ENCODE peak calls at places on chromosomes 11 and 22, in eight cellular contexts. X is RCC 7860; N is amniotic stem cell; C is AG04449; V is dorsolateral prefrontal cortex; Q is stimulated activated naive CD4-positive, alpha-beta T cell; T is CD4-positive, alpha-beta T cell; Y is NCI-H345. G is an unnamed sample.
A peak's percentile ranks its signal among the peaks of the same experiment; 100 is the strongest.

GRCh38 chr22:17845790-17846189 is 71.5 kb upstream of the BID start:
- DNase-seq in X (no peak), N (no peak), C (no peak), V (no peak), Q (no peak), T (no peak), Y (no peak), G (no peak)

GRCh38 chr11:119320593-119321524 is 3.9 kb upstream of the MCAM start:
- DNase-seq in X (no peak), N (no peak), C (no peak), V (peak; percentile 74), Q (no peak), T (no peak), Y (no peak), G (no peak)

GRCh38 chr11:116226731-116227130 is 546.1 kb downstream of the BUD13 start:
- DNase-seq in X (no peak), N (no peak), C (no peak), V (no peak), Q (no peak), T (no peak), Y (no peak), G (no peak)

GRCh38 chr22:22811016-22812009 is 76.3 kb upstream of the IGLL5 start:
- DNase-seq in X (no peak), N (no peak), C (no peak), V (no peak), Q (no peak), T (no peak), Y (no peak), G (no peak)

GRCh38 chr11:101797335-101797734 is 117.5 kb upstream of the CEP126 start:
- DNase-seq in X (no peak), N (no peak), C (no peak), V (no peak), Q (no peak), T (no peak), Y (no peak), G (no peak)

GRCh38 chr11:109696191-109696897 is 274.4 kb downstream of the C11orf87 start:
- DNase-seq in X (no peak), N (no peak), C (no peak), V (no peak), Q (no peak), T (no peak), Y (no peak), G (no peak)

GRCh38 chr11:121929581-121929980 is 186.4 kb downstream of the BLID start:
- DNase-seq in X (no peak), N (no peak), C (no peak), V (peak; percentile 55), Q (no peak), T (no peak), Y (peak; percentile 29), G (peak; percentile 0)

GRCh38 chr22:46734830-46735453 is 3.1 kb downstream of the CERK start:
- DNase-seq in X (no peak), N (no peak), C (no peak), V (no peak), Q (peak; percentile 40), T (peak; percentile 67), Y (peak; percentile 46), G (no peak)

GRCh38 chr11:44774131-44774530 is 47.4 kb downstream of the TSPAN18 start:
- DNase-seq in X (no peak), N (no peak), C (no peak), V (no peak), Q (no peak), T (no peak), Y (no peak), G (peak; percentile 92)

GRCh38 chr11:111729441-111729840 is 36.7 kb downstream of the PPP2R1B start:
- DNase-seq in X (no peak), N (no peak), C (no peak), V (peak; percentile 40), Q (no peak), T (no peak), Y (peak; percentile 30), G (no peak)

GRCh38 chr11:112221263-112221835 is 4.9 kb upstream of the PTS start:
- DNase-seq in X (no peak), N (no peak), C (no peak), V (no peak), Q (no peak), T (no peak), Y (no peak), G (no peak)

GRCh38 chr11:86418929-86419328 is 44.2 kb downstream of the CCDC81 start:
- DNase-seq in X (no peak), N (no peak), C (no peak), V (no peak), Q (no peak), T (no peak), Y (no peak), G (peak; percentile 80)

GRCh38 chr11:12771875-12772274 is 97.7 kb downstream of the TEAD1 start:
- DNase-seq in X (no peak), N (no peak), C (no peak), V (no peak), Q (no peak), T (no peak), Y (no peak), G (no peak)

GRCh38 chr22:40519284-40519947 is 117.1 kb downstream of the MRTFA start:
- DNase-seq in X (no peak), N (no peak), C (no peak), V (no peak), Q (no peak), T (no peak), Y (no peak), G (no peak)

GRCh38 chr22:25659413-25659812 is 82.6 kb upstream of the MYO18B start:
- DNase-seq in X (no peak), N (no peak), C (no peak), V (no peak), Q (no peak), T (no peak), Y (no peak), G (no peak)

GRCh38 chr22:35914665-35915476 is 113.8 kb downstream of the RBFOX2 start:
- DNase-seq in X (peak; percentile 61), N (peak; percentile 86), C (no peak), V (peak; percentile 58), Q (no peak), T (no peak), Y (peak; percentile 60), G (peak; percentile 99)

GRCh38 chr11:109059402-109059801 is 362.6 kb upstream of the C11orf87 start:
- DNase-seq in X (no peak), N (no peak), C (no peak), V (no peak), Q (no peak), T (no peak), Y (no peak), G (no peak)

GRCh38 chr11:66286699-66287098 is 2.2 kb downstream of the YIF1A start:
- DNase-seq in X (no peak), N (no peak), C (no peak), V (no peak), Q (no peak), T (no peak), Y (no peak), G (no peak)

GRCh38 chr11:116930177-116930576 is 92.8 kb upstream of the APOA1 start:
- DNase-seq in X (no peak), N (no peak), C (no peak), V (no peak), Q (no peak), T (peak; percentile 25), Y (no peak), G (no peak)

GRCh38 chr22:40220316-40221054 is 42.8 kb downstream of the TNRC6B start:
- DNase-seq in X (no peak), N (no peak), C (no peak), V (no peak), Q (no peak), T (no peak), Y (no peak), G (no peak)

GRCh38 chr22:36743591-36744412 is 32.1 kb downstream of the IFT27 start:
- DNase-seq in X (no peak), N (no peak), C (no peak), V (peak; percentile 39), Q (no peak), T (no peak), Y (no peak), G (no peak)

GRCh38 chr11:134856371-134856971 is 444.4 kb upstream of the B3GAT1 start:
- DNase-seq in X (no peak), N (no peak), C (no peak), V (no peak), Q (no peak), T (no peak), Y (no peak), G (no peak)

GRCh38 chr11:119295178-119295577 is 21.8 kb downstream of the MCAM start:
- DNase-seq in X (no peak), N (no peak), C (no peak), V (no peak), Q (no peak), T (no peak), Y (no peak), G (no peak)

GRCh38 chr11:924406-925157 is 1.1 kb upstream of the AP2A2 start:
- DNase-seq in X (no peak), N (no peak), C (no peak), V (no peak), Q (no peak), T (no peak), Y (no peak), G (peak; percentile 6)

G was measured in NCI-H2171 treated with DMSO at 0.1 percent for 48 hours.